ENCODE peak calls at places on chromosome 9, in seven cellular contexts. One of them, this sample, is unnamed.

GRCh38 chr9:18694959-18695668 is 221.2 kb downstream of the ADAMTSL1 start:
- DNase-seq in colonic mucosa: no peak
- DNase-seq in neural progenitor cell: no peak
- DNase-seq in cardiac muscle cell: no peak
- DNase-seq in lower lobe of right lung: no peak
- DNase-seq in foreskin keratinocyte: no peak
- DNase-seq in kidney: no peak
- DNase-seq in this sample: no peak

GRCh38 chr9:136741885-136742568 is 713 bp downstream of the LCN10 start:
- DNase-seq in cardiac muscle cell: no peak
- DNase-seq in colonic mucosa: no peak
- DNase-seq in kidney: peak; percentile 75
- DNase-seq in foreskin keratinocyte: no peak
- DNase-seq in lower lobe of right lung: no peak
- DNase-seq in neural progenitor cell: peak; percentile 16
- DNase-seq in this sample: no peak

GRCh38 chr9:103867886-103868285 is 226.2 kb upstream of the SMC2 start:
- DNase-seq in colonic mucosa: no peak
- DNase-seq in foreskin keratinocyte: peak; percentile 1
- DNase-seq in neural progenitor cell: no peak
- DNase-seq in cardiac muscle cell: no peak
- DNase-seq in lower lobe of right lung: no peak
- DNase-seq in kidney: no peak
- DNase-seq in this sample: peak; percentile 20

GRCh38 chr9:134733480-134734232 is 92.1 kb downstream of the COL5A1 start:
- DNase-seq in lower lobe of right lung: no peak
- DNase-seq in colonic mucosa: no peak
- DNase-seq in neural progenitor cell: no peak
- DNase-seq in cardiac muscle cell: no peak
- DNase-seq in foreskin keratinocyte: no peak
- DNase-seq in kidney: no peak
- DNase-seq in this sample: no peak

GRCh38 chr9:81375461-81376100 is 313.8 kb downstream of the TLE1 start:
- DNase-seq in colonic mucosa: no peak
- DNase-seq in neural progenitor cell: no peak
- DNase-seq in lower lobe of right lung: no peak
- DNase-seq in cardiac muscle cell: no peak
- DNase-seq in foreskin keratinocyte: no peak
- DNase-seq in kidney: no peak
- DNase-seq in this sample: no peak

GRCh38 chr9:108270041-108270440 is 585.7 kb downstream of the ACTL7B start:
- DNase-seq in lower lobe of right lung: no peak
- DNase-seq in kidney: no peak
- DNase-seq in colonic mucosa: no peak
- DNase-seq in cardiac muscle cell: no peak
- DNase-seq in neural progenitor cell: no peak
- DNase-seq in foreskin keratinocyte: peak; percentile 84
- DNase-seq in this sample: peak; percentile 56

GRCh38 chr9:113796651-113797426 is 79.3 kb upstream of the ZNF618 start:
- DNase-seq in kidney: no peak
- DNase-seq in colonic mucosa: no peak
- DNase-seq in neural progenitor cell: no peak
- DNase-seq in cardiac muscle cell: no peak
- DNase-seq in lower lobe of right lung: no peak
- DNase-seq in foreskin keratinocyte: no peak
- DNase-seq in this sample: no peak

GRCh38 chr9:17280350-17281012 is 145.6 kb downstream of the CNTLN start:
- DNase-seq in cardiac muscle cell: no peak
- DNase-seq in neural progenitor cell: no peak
- DNase-seq in foreskin keratinocyte: no peak
- DNase-seq in colonic mucosa: no peak
- DNase-seq in kidney: no peak
- DNase-seq in lower lobe of right lung: no peak
- DNase-seq in this sample: no peak

GRCh38 chr9:23783509-23783908 is 42.5 kb downstream of the ELAVL2 start:
- DNase-seq in kidney: no peak
- DNase-seq in foreskin keratinocyte: no peak
- DNase-seq in lower lobe of right lung: no peak
- DNase-seq in neural progenitor cell: no peak
- DNase-seq in colonic mucosa: no peak
- DNase-seq in cardiac muscle cell: no peak
- DNase-seq in this sample: no peak

GRCh38 chr9:26331223-26331622 is 561.4 kb downstream of the CAAP1 start:
- DNase-seq in cardiac muscle cell: no peak
- DNase-seq in neural progenitor cell: no peak
- DNase-seq in kidney: no peak
- DNase-seq in colonic mucosa: no peak
- DNase-seq in lower lobe of right lung: no peak
- DNase-seq in foreskin keratinocyte: no peak
- DNase-seq in this sample: no peak

GRCh38 chr9:98811051-98811650 is 3.7 kb downstream of the GALNT12 start:
- DNase-seq in cardiac muscle cell: no peak
- DNase-seq in colonic mucosa: no peak
- DNase-seq in foreskin keratinocyte: peak; percentile 67
- DNase-seq in kidney: no peak
- DNase-seq in lower lobe of right lung: no peak
- DNase-seq in neural progenitor cell: no peak
- DNase-seq in this sample: peak; percentile 73

GRCh38 chr9:72158680-72159079 is 9.4 kb downstream of the GDA start:
- DNase-seq in kidney: no peak
- DNase-seq in cardiac muscle cell: no peak
- DNase-seq in neural progenitor cell: no peak
- DNase-seq in colonic mucosa: no peak
- DNase-seq in foreskin keratinocyte: no peak
- DNase-seq in lower lobe of right lung: no peak
- DNase-seq in this sample: no peak

GRCh38 chr9:121376214-121376830 is 6.3 kb upstream of the STOM start:
- DNase-seq in lower lobe of right lung: no peak
- DNase-seq in kidney: no peak
- DNase-seq in cardiac muscle cell: peak; percentile 26
- DNase-seq in colonic mucosa: no peak
- DNase-seq in neural progenitor cell: no peak
- DNase-seq in foreskin keratinocyte: no peak
- DNase-seq in this sample: no peak

GRCh38 chr9:100030548-100030947 is 68.3 kb downstream of the ERP44 start:
- DNase-seq in colonic mucosa: no peak
- DNase-seq in foreskin keratinocyte: peak; percentile 0
- DNase-seq in kidney: no peak
- DNase-seq in lower lobe of right lung: no peak
- DNase-seq in neural progenitor cell: no peak
- DNase-seq in cardiac muscle cell: no peak
- DNase-seq in this sample: no peak

GRCh38 chr9:7210854-7211637 is 453.3 kb downstream of the KDM4C start:
- DNase-seq in colonic mucosa: no peak
- DNase-seq in neural progenitor cell: no peak
- DNase-seq in foreskin keratinocyte: no peak
- DNase-seq in cardiac muscle cell: peak; percentile 11
- DNase-seq in kidney: no peak
- DNase-seq in lower lobe of right lung: no peak
- DNase-seq in this sample: no peak

GRCh38 chr9:136868644-136869043 is 2.5 kb upstream of the EDF1 start:
- DNase-seq in colonic mucosa: no peak
- DNase-seq in cardiac muscle cell: no peak
- DNase-seq in neural progenitor cell: no peak
- DNase-seq in foreskin keratinocyte: no peak
- DNase-seq in kidney: peak; percentile 67
- DNase-seq in lower lobe of right lung: no peak
- DNase-seq in this sample: no peak

GRCh38 chr9:92147030-92147853 is 32.0 kb upstream of the SPTLC1 start:
- DNase-seq in kidney: peak; percentile 77
- DNase-seq in cardiac muscle cell: no peak
- DNase-seq in neural progenitor cell: no peak
- DNase-seq in colonic mucosa: no peak
- DNase-seq in foreskin keratinocyte: peak; percentile 85
- DNase-seq in lower lobe of right lung: peak; percentile 75
- DNase-seq in this sample: peak; percentile 94
- TF ChIP-seq CTCF in kidney: no peak
- TF ChIP-seq CTCF in cardiac muscle cell: no peak
- TF ChIP-seq CTCF in neural progenitor cell: no peak
- TF ChIP-seq CTCF in colonic mucosa: no peak
- TF ChIP-seq CTCF in foreskin keratinocyte: peak; percentile 1
- TF ChIP-seq CTCF in lower lobe of right lung: no peak
- TF ChIP-seq CTCF in this sample: no peak

GRCh38 chr9:112332977-112333638 is at the start of gene PTBP3:
- DNase-seq in kidney: peak; percentile 94
- DNase-seq in colonic mucosa: peak; percentile 88
- DNase-seq in lower lobe of right lung: peak; percentile 90
- DNase-seq in cardiac muscle cell: peak; percentile 84
- DNase-seq in neural progenitor cell: peak; percentile 84
- DNase-seq in foreskin keratinocyte: peak; percentile 67
- DNase-seq in this sample: peak; percentile 89

GRCh38 chr9:112331676-112331955 is 1.8 kb downstream of the PTBP3 start:
- DNase-seq in lower lobe of right lung: no peak
- DNase-seq in neural progenitor cell: no peak
- DNase-seq in colonic mucosa: no peak
- DNase-seq in foreskin keratinocyte: peak; percentile 27
- DNase-seq in kidney: no peak
- DNase-seq in cardiac muscle cell: no peak
- DNase-seq in this sample: peak; percentile 26

GRCh38 chr9:112332674-112332976 is 794 bp downstream of the PTBP3 start:
- DNase-seq in kidney: no peak
- DNase-seq in colonic mucosa: no peak
- DNase-seq in cardiac muscle cell: no peak
- DNase-seq in lower lobe of right lung: no peak
- DNase-seq in foreskin keratinocyte: no peak
- DNase-seq in neural progenitor cell: no peak
- DNase-seq in this sample: no peak

GRCh38 chr9:112333639-112334318 is 360 bp upstream of the PTBP3 start:
- DNase-seq in lower lobe of right lung: peak; percentile 96
- DNase-seq in neural progenitor cell: peak; percentile 99
- DNase-seq in colonic mucosa: peak; percentile 95
- DNase-seq in foreskin keratinocyte: peak; percentile 82
- DNase-seq in kidney: peak; percentile 98
- DNase-seq in cardiac muscle cell: peak; percentile 98
- DNase-seq in this sample: peak; percentile 99

GRCh38 chr9:112332272-112332671 is 1.1 kb downstream of the PTBP3 start:
- DNase-seq in foreskin keratinocyte: peak; percentile 21
- DNase-seq in colonic mucosa: no peak
- DNase-seq in neural progenitor cell: no peak
- DNase-seq in cardiac muscle cell: no peak
- DNase-seq in lower lobe of right lung: no peak
- DNase-seq in kidney: no peak
- DNase-seq in this sample: no peak
- H3K27ac ChIP-seq in foreskin keratinocyte: peak overlapping the region; percentile 94
- H3K27ac ChIP-seq in colonic mucosa: peak overlapping the region; percentile 100
- H3K27ac ChIP-seq in neural progenitor cell: peak overlapping the region; percentile 94
- H3K27ac ChIP-seq in cardiac muscle cell: peak overlapping the region; percentile 89
- H3K27ac ChIP-seq in lower lobe of right lung: peak overlapping the region; percentile 99
- H3K27ac ChIP-seq in kidney: peak overlapping the region; percentile 98
- H3K27ac ChIP-seq in this sample: peak overlapping the region; percentile 99

GRCh38 chr9:128205296-128205944 is 2.2 kb downstream of the DNM1 start:
- DNase-seq in cardiac muscle cell: no peak
- DNase-seq in colonic mucosa: no peak
- DNase-seq in neural progenitor cell: no peak
- DNase-seq in lower lobe of right lung: no peak
- DNase-seq in kidney: no peak
- DNase-seq in foreskin keratinocyte: no peak
- DNase-seq in this sample: no peak
- TF ChIP-seq CTCF in cardiac muscle cell: no peak
- TF ChIP-seq CTCF in colonic mucosa: no peak
- TF ChIP-seq CTCF in neural progenitor cell: no peak
- TF ChIP-seq CTCF in lower lobe of right lung: no peak
- TF ChIP-seq CTCF in kidney: no peak
- TF ChIP-seq CTCF in foreskin keratinocyte: no peak
- TF ChIP-seq CTCF in this sample: no peak

DNA sequence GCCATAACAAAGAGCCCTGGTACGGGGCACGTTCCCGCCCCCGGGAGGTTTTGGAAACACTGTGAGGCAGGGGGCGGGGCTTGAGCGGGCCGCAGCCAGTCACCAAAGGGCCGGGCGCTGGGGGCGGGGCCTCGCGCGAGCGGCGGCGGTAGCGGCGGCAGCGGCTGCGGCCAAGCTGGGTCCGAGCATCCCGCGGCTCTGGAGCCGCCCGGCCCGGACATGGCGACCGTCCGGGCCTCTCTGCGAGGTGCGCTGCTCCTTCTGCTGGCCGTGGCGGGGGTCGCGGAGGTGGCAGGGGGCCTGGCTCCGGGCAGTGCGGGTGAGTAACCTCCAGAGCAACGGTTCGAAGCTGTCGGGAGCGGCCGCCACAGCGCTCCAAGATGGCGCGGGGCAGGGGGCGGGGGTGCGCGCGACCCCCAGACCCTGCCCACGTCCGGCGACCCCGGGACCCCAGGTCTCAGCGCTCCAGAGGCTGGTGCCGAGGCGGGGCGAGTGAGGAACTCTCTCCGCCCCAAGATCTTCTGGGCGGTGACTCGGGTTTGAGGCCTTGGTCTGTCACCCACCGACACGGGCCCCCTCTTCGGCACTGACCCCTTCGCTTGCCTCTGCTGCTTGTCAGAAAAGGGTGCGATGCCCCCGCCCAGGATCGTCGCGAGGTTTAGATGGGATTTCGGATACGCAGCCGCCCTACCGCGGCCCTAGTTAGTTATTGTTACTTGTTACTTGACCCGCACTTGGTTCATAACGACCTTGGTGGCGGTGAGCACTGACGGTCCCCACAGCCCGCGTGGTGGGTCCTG is at the start of gene RECK:
- DNase-seq in colonic mucosa: peak; percentile 92
- DNase-seq in foreskin keratinocyte: no peak
- DNase-seq in neural progenitor cell: peak; percentile 95
- DNase-seq in kidney: peak; percentile 95
- DNase-seq in lower lobe of right lung: peak; percentile 91
- DNase-seq in cardiac muscle cell: peak; percentile 93
- DNase-seq in this sample: peak; percentile 93
- H3K27ac ChIP-seq in colonic mucosa: peak within 1 kb of the TSS; percentile 45
- H3K27ac ChIP-seq in foreskin keratinocyte: peak within 1 kb of the TSS; percentile 32
- H3K27ac ChIP-seq in neural progenitor cell: no peak within 1 kb of the TSS
- H3K27ac ChIP-seq in kidney: no peak within 1 kb of the TSS
- H3K27ac ChIP-seq in lower lobe of right lung: peak within 1 kb of the TSS; percentile 81
- H3K27ac ChIP-seq in cardiac muscle cell: peak within 1 kb of the TSS; percentile 78
- H3K27ac ChIP-seq in this sample: peak within 1 kb of the TSS; percentile 65

DNA sequence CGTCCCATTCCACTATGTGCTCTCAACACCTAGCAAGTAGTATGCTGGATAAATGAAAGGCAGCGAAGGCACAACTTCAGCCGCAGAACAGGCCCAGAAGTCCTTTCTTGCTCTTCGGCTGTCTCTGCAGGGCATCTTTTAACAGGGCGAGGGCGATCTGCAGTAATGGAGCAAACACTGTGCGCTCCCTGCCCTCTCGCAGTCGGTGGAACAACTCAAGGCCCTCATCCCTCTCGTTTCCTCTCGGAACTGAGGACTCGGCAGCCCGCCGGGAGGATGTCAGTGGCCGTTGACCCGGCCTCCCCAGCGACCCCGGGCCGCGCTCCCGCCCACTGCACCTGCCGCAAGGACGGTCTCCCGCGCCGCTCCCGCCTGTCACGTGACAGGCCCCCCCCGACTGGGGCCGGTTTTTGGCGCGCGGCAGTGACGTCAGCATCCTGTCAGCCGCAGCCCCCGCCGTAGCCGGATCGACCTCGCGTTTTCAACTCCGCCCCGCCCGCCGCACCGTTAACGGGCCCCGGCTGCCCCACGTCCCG is 1.1 kb downstream of the ZNF367 start:
- DNase-seq in foreskin keratinocyte: peak; percentile 53
- DNase-seq in cardiac muscle cell: peak; percentile 85
- DNase-seq in colonic mucosa: peak; percentile 95
- DNase-seq in kidney: peak; percentile 96
- DNase-seq in neural progenitor cell: peak; percentile 93
- DNase-seq in lower lobe of right lung: peak; percentile 91
- DNase-seq in this sample: peak; percentile 99
- TF ChIP-seq CTCF in foreskin keratinocyte: peak; percentile 7
- TF ChIP-seq CTCF in cardiac muscle cell: peak; percentile 8
- TF ChIP-seq CTCF in colonic mucosa: no peak
- TF ChIP-seq CTCF in kidney: no peak
- TF ChIP-seq CTCF in neural progenitor cell: no peak
- TF ChIP-seq CTCF in lower lobe of right lung: peak; percentile 26
- TF ChIP-seq CTCF in this sample: no peak

GRCh38 chr9:9631302-9631701 is 981.5 kb downstream of the PTPRD start:
- DNase-seq in cardiac muscle cell: no peak
- DNase-seq in colonic mucosa: no peak
- DNase-seq in kidney: no peak
- DNase-seq in foreskin keratinocyte: no peak
- DNase-seq in lower lobe of right lung: no peak
- DNase-seq in neural progenitor cell: no peak
- DNase-seq in this sample: no peak
- H3K27ac ChIP-seq in cardiac muscle cell: no peak overlapping the region
- H3K27ac ChIP-seq in colonic mucosa: no peak overlapping the region
- H3K27ac ChIP-seq in kidney: no peak overlapping the region
- H3K27ac ChIP-seq in foreskin keratinocyte: no peak overlapping the region
- H3K27ac ChIP-seq in lower lobe of right lung: no peak overlapping the region
- H3K27ac ChIP-seq in neural progenitor cell: no peak overlapping the region
- H3K27ac ChIP-seq in this sample: no peak overlapping the region

This sample was measured in RWPE1.